ENCODE peak calls at places on chromosomes 16 and 17, in seven cellular contexts. W, T, L, H, P, M and N are unnamed samples.

GRCh38 chr17:35743911-35744328 is 9.1 kb downstream of the GAS2L2 start:
- DNase-seq in H (peak), W (no peak), L (peak), M (no peak), P (no peak), T (peak), N (no peak)

GRCh38 chr16:4111748-4112696 is 4.2 kb downstream of the ADCY9 start:
- DNase-seq in L (no peak), M (no peak), T (peak), P (no peak), H (no peak), W (no peak), N (no peak)

GRCh38 chr16:85238233-85238647 is 126.0 kb upstream of the CIBAR2 start:
- DNase-seq in H (no peak), M (no peak), T (peak), L (no peak), W (no peak), P (peak), N (no peak)

GRCh38 chr16:28531777-28532744 is 6.7 kb downstream of the NUPR1 start:
- DNase-seq in P (peak), T (no peak), H (no peak), M (no peak), L (no peak), W (no peak), N (no peak)

GRCh38 chr16:4402439-4403132 is 13.8 kb downstream of the CORO7 start:
- DNase-seq in P (peak), T (peak), H (peak), M (no peak), W (no peak), L (peak), N (no peak)

GRCh38 chr16:31696968-31697743 is 169.5 kb downstream of the AHSP start:
- DNase-seq in L (no peak), T (peak), M (peak), W (no peak), P (no peak), H (no peak), N (no peak)

GRCh38 chr16:50282010-50282538 is 15.7 kb downstream of the ADCY7 start:
- DNase-seq in W (peak), L (peak), P (peak), H (peak), M (no peak), T (peak), N (peak)

GRCh38 chr16:14024300-14024699 is 46.8 kb upstream of the MRTFB start:
- DNase-seq in L (no peak), H (no peak), T (no peak), W (no peak), M (no peak), P (no peak), N (no peak)

GRCh38 chr17:49193513-49194296 is 16.7 kb downstream of the GNGT2 start:
- DNase-seq in H (peak), P (peak), T (peak), L (no peak), M (no peak), W (no peak), N (peak)

GRCh38 chr17:35086164-35086563 is 22.7 kb upstream of the RFFL start:
- DNase-seq in P (no peak), M (no peak), T (no peak), H (no peak), L (no peak), W (no peak), N (no peak)

GRCh38 chr16:71927383-71927782 is 32.1 kb downstream of the IST1 start:
- DNase-seq in T (peak), H (no peak), P (peak), M (peak), L (no peak), W (no peak), N (no peak)

GRCh38 chr16:86653289-86654006 is 75.1 kb downstream of the FOXL1 start:
- DNase-seq in W (no peak), H (no peak), M (no peak), P (peak), L (no peak), T (peak), N (no peak)

GRCh38 chr17:29918922-29919856 is 10.8 kb downstream of the SSH2 start:
- DNase-seq in P (no peak), W (no peak), H (no peak), L (no peak), T (peak), M (no peak), N (no peak)

GRCh38 chr16:49019081-49019633 is 262.5 kb downstream of the CBLN1 start:
- DNase-seq in H (no peak), T (peak), P (no peak), W (no peak), L (no peak), M (no peak), N (no peak)

GRCh38 chr16:6157806-6158205 is 1060.2 kb upstream of the EEF2KMT start:
- DNase-seq in W (no peak), L (no peak), T (no peak), P (no peak), H (no peak), M (no peak), N (no peak)

GRCh38 chr17:46758614-46759013 is 59.9 kb downstream of the WNT3 start:
- DNase-seq in H (no peak), M (no peak), L (no peak), P (no peak), T (no peak), W (no peak), N (no peak)

GRCh38 chr16:86993426-86994110 is 323.6 kb downstream of the C16orf95 start:
- DNase-seq in L (no peak), M (no peak), T (no peak), P (no peak), H (no peak), W (no peak), N (no peak)

GRCh38 chr16:68275611-68276191 is 11.4 kb downstream of the SLC7A6 start:
- DNase-seq in T (no peak), W (no peak), H (peak), M (no peak), P (no peak), L (no peak), N (peak)

GRCh38 chr16:14454391-14454790 is 175.7 kb downstream of the PARN start:
- DNase-seq in W (no peak), P (no peak), H (no peak), L (no peak), M (no peak), T (peak), N (no peak)

GRCh38 chr17:58345500-58345899 is 6.5 kb downstream of the SUPT4H1 start:
- DNase-seq in W (no peak), P (no peak), T (no peak), L (no peak), H (no peak), M (no peak), N (no peak)

GRCh38 chr16:4801051-4801961 is 1.1 kb downstream of the ROGDI start:
- DNase-seq in P (no peak), W (no peak), L (no peak), T (no peak), H (no peak), M (no peak), N (no peak)

GRCh38 chr17:17836818-17837379 is at the start of gene SREBF1:
- DNase-seq in M (no peak), T (peak), L (peak), H (peak), W (no peak), P (no peak), N (no peak)

GRCh38 chr17:61386251-61386650 is 13.4 kb upstream of the TBX2 start:
- DNase-seq in T (no peak), H (no peak), W (no peak), L (no peak), M (no peak), P (no peak), N (no peak)

GRCh38 chr16:88558457-88559442 is 11.5 kb upstream of the ZC3H18 start:
- DNase-seq in L (no peak), H (peak), W (no peak), M (peak), P (peak), T (peak), N (no peak)

GRCh38 chr16:70508752-70509151 is 14.6 kb downstream of the COG4 start:
- DNase-seq in W (no peak), T (no peak), P (no peak), M (no peak), L (no peak), H (no peak), N (no peak)

GRCh38 chr17:1313270-1314005 is 34.0 kb downstream of the TRARG1 start:
- DNase-seq in T (no peak), M (no peak), H (no peak), P (no peak), L (no peak), W (no peak), N (no peak)

GRCh38 chr16:24789881-24790280 is 55.9 kb upstream of the SLC5A11 start:
- DNase-seq in W (no peak), P (no peak), H (no peak), M (no peak), T (no peak), L (no peak), N (no peak)

GRCh38 chr17:73267648-73268537 is 6.2 kb upstream of the CPSF4L start:
- DNase-seq in T (no peak), H (no peak), L (no peak), W (no peak), P (no peak), M (no peak), N (no peak)

GRCh38 chr17:79568661-79569060 is 42.2 kb downstream of the RBFOX3 start:
- DNase-seq in T (no peak), H (no peak), M (no peak), L (no peak), W (no peak), P (no peak), N (no peak)

GRCh38 chr17:76544123-76544915 is 4.5 kb downstream of the PRCD start:
- DNase-seq in M (no peak), T (no peak), P (peak), H (no peak), L (no peak), W (no peak), N (no peak)

GRCh38 chr17:79468183-79468944 is 142.5 kb downstream of the RBFOX3 start:
- DNase-seq in T (no peak), M (no peak), H (no peak), W (no peak), P (no peak), L (no peak), N (no peak)

GRCh38 chr17:56917559-56918296 is 3.9 kb upstream of the TRIM25 start:
- DNase-seq in W (no peak), P (no peak), T (no peak), M (no peak), H (no peak), L (no peak), N (no peak)

GRCh38 chr16:82631701-82632685 is 5.2 kb downstream of the CDH13 start:
- DNase-seq in T (no peak), W (no peak), M (no peak), P (no peak), H (no peak), L (no peak), N (no peak)

GRCh38 chr17:12568358-12569251 is 97.1 kb upstream of the MYOCD start:
- DNase-seq in M (no peak), T (no peak), W (no peak), H (no peak), L (no peak), P (no peak), N (no peak)

GRCh38 chr17:82357394-82357793 is 1.7 kb upstream of the TEX19 start:
- DNase-seq in T (no peak), H (no peak), M (no peak), W (no peak), L (no peak), P (no peak), N (no peak)

GRCh38 chr17:64151016-64151368 is 21.0 kb upstream of the ERN1 start:
- DNase-seq in T (no peak), M (no peak), L (no peak), W (no peak), P (no peak), H (no peak), N (no peak)

GRCh38 chr17:78383725-78384471 is 5.4 kb downstream of the PGS1 start:
- DNase-seq in W (peak), M (peak), T (peak), P (peak), L (no peak), H (peak), N (peak)

GRCh38 chr17:3033741-3034577 is 29.4 kb downstream of the OR1D5 start:
- DNase-seq in L (no peak), M (no peak), W (no peak), P (no peak), H (no peak), T (no peak), N (no peak)